ENCODE peak calls at places on chromosomes 3 and 15, in four cellular contexts. K is CD4-positive, alpha-beta T cell; R is right cardiac atrium; I is upper lobe of left lung. E is an unnamed sample. For H3K9me3, the result is how much of the 10 kb centered on the place peaks cover.

GRCh38 chr3:102790742-102791141 is 355.9 kb downstream of the ZPLD1 start:
- DNase-seq in K (no peak), R (no peak), I (no peak), E (no peak)

GRCh38 chr3:51977449-51978142 is 2.7 kb downstream of the ABHD14A start:
- DNase-seq in K (peak), R (no peak), I (no peak), E (no peak)

GRCh38 chr3:124078978-124079911 is 87.3 kb upstream of the ROPN1 start:
- DNase-seq in K (no peak), R (no peak), I (no peak), E (no peak)

GRCh38 chr3:66648975-66649374 is 148.2 kb upstream of the LRIG1 start:
- DNase-seq in K (no peak), R (no peak), I (no peak), E (no peak)

GRCh38 chr3:151012753-151013152 is 40.2 kb upstream of the CLRN1 start:
- DNase-seq in K (no peak), R (no peak), I (no peak), E (no peak)

GRCh38 chr3:54999159-54999558 is 71.3 kb upstream of the LRTM1 start:
- DNase-seq in K (no peak), R (no peak), I (no peak), E (no peak)

GRCh38 chr3:172177046-172177445 is 137.7 kb downstream of the FNDC3B start:
- DNase-seq in K (no peak), R (no peak), I (no peak), E (no peak)

GRCh38 chr3:141454906-141455602 is 31.8 kb upstream of the RASA2 start:
- DNase-seq in K (no peak), R (no peak), I (no peak), E (no peak)

GRCh38 chr3:152331018-152331541 is 62.4 kb downstream of the MBNL1 start:
- DNase-seq in K (no peak), R (no peak), I (no peak), E (no peak)

GRCh38 chr3:10774825-10775224 is 41.2 kb upstream of the SLC6A11 start:
- DNase-seq in K (no peak), R (no peak), I (no peak), E (no peak)

GRCh38 chr15:27842526-27842925 is 256.6 kb downstream of the OCA2 start:
- DNase-seq in K (no peak), R (no peak), I (no peak), E (no peak)

GRCh38 chr3:15284121-15284889 is 48.1 kb downstream of the SH3BP5 start:
- DNase-seq in K (no peak), R (no peak), I (peak), E (no peak)

GRCh38 chr3:48129921-48130320 is 58.3 kb downstream of the CDC25A start:
- DNase-seq in K (no peak), R (no peak), I (no peak), E (no peak)

GRCh38 chr15:83571820-83572707 is 81.9 kb upstream of the ADAMTSL3 start:
- DNase-seq in K (no peak), R (no peak), I (no peak), E (no peak)

GRCh38 chr3:120420855-120421570 is 29.8 kb downstream of the FSTL1 start:
- DNase-seq in K (no peak), R (peak), I (no peak), E (no peak)

GRCh38 chr15:25053000-25053815 is 98.4 kb downstream of the SNRPN start:
- DNase-seq in K (no peak), R (no peak), I (peak), E (no peak)

GRCh38 chr15:25054329-25054728 is 99.5 kb downstream of the SNRPN start:
- DNase-seq in K (no peak), R (no peak), I (peak), E (no peak)

GRCh38 chr15:25052191-25052999 is 97.6 kb downstream of the SNRPN start:
- DNase-seq in K (no peak), R (no peak), I (peak), E (no peak)

GRCh38 chr15:25054943-25055342 is 100.2 kb downstream of the SNRPN start:
- DNase-seq in K (no peak), R (no peak), I (peak), E (no peak)

GRCh38 chr15:25051399-25052154 is 96.8 kb downstream of the SNRPN start:
- DNase-seq in K (no peak), R (no peak), I (peak), E (no peak)
- H3K9me3 ChIP-seq in K (half or more), R (half or more), I (half or more), E (under half)

DNA sequence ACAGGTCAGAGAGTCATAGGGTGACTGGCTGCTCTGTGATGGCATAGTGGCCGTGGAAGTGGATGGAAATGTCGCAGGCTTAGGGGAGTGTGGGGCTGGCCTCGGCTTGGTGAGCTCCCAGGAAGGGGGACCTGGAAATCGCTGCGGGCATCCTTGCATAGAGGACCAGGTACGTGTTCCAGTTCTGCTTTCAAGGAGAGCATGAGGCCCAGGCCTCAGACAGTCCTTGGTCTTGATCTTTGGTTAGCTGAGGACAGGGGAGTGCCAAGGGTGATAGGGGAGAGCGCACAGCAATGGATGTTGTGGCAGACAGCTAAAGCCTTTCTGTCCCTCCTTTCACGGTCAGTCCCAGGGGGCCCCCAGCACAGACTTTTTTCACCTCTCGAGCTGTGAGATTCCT is 110.5 kb downstream of the SNRPN start:
- DNase-seq in K (no peak), R (no peak), I (no peak), E (no peak)
- H3K9me3 ChIP-seq in K (half or more), R (half or more), I (half or more), E (half or more)

DNA sequence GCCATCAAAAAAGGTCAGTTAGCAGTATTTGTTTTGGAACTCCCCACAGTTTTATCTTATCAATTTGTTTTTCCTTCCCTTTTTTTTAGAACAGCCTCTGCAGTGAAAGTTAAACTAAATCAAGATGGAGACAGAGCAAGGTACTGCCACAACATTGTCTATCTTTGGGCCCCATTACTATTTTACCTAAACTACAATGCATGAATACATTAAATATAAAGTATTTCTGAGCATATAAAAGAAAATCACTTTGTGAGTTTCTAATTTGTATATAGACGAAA is 139.5 kb downstream of the MEIS2 start:
- DNase-seq in K (no peak), R (no peak), I (no peak), E (no peak)
- H3K9me3 ChIP-seq in K (under half), R (under half), I (under half), E (under half)

GRCh38 chr3:32137870-32138269 is 31.4 kb downstream of the GPD1L start:
- DNase-seq in K (no peak), R (no peak), I (no peak), E (no peak)

GRCh38 chr3:32140943-32141342 is 34.5 kb downstream of the GPD1L start:
- DNase-seq in K (no peak), R (no peak), I (no peak), E (no peak)

GRCh38 chr3:32132706-32133105 is 26.3 kb downstream of the GPD1L start:
- DNase-seq in K (no peak), R (no peak), I (no peak), E (no peak)

GRCh38 chr3:32138545-32139104 is 32.2 kb downstream of the GPD1L start:
- DNase-seq in K (no peak), R (no peak), I (no peak), E (no peak)

GRCh38 chr3:32136703-32137102 is 30.3 kb downstream of the GPD1L start:
- DNase-seq in K (no peak), R (no peak), I (no peak), E (no peak)
- H3K9me3 ChIP-seq in K (under half), R (under half), I (under half), E (under half)

GRCh38 chr15:45234562-45235235 is 17.3 kb upstream of the SLC28A2 start:
- DNase-seq in K (no peak), R (no peak), I (no peak), E (no peak)
- H3K9me3 ChIP-seq in K (under half), R (under half), I (under half), E (under half)